ENCODE peak calls at places on chromosomes 6 and 20, in four cellular contexts. One of them, this sample, is unnamed.
A peak's percentile ranks its signal among the peaks of the same experiment; 100 is the strongest.

GRCh38 chr20:10671850-10672578 is 1.8 kb downstream of the JAG1 start:
- DNase-seq in keratinocyte: no peak
- DNase-seq in heart left ventricle: peak; percentile 89
- DNase-seq in cardiac fibroblast: peak; percentile 68
- DNase-seq in this sample: peak; percentile 37

GRCh38 chr6:72286911-72287311 is 335.0 kb upstream of the KCNQ5 start:
- DNase-seq in keratinocyte: no peak
- DNase-seq in heart left ventricle: no peak
- DNase-seq in cardiac fibroblast: peak; percentile 68
- DNase-seq in this sample: no peak

GRCh38 chr6:2748183-2748582 is 2.5 kb downstream of the MYLK4 start:
- DNase-seq in keratinocyte: no peak
- DNase-seq in heart left ventricle: no peak
- DNase-seq in cardiac fibroblast: no peak
- DNase-seq in this sample: no peak

GRCh38 chr6:13548500-13549210 is 25.7 kb upstream of the SIRT5 start:
- DNase-seq in keratinocyte: no peak
- DNase-seq in heart left ventricle: no peak
- DNase-seq in cardiac fibroblast: no peak
- DNase-seq in this sample: no peak

GRCh38 chr6:39530201-39530759 is 194.9 kb downstream of the KIF6 start:
- DNase-seq in keratinocyte: no peak
- DNase-seq in heart left ventricle: no peak
- DNase-seq in cardiac fibroblast: peak; percentile 36
- DNase-seq in this sample: no peak

GRCh38 chr6:153015094-153015645 is 12.7 kb upstream of the MTRF1L start:
- DNase-seq in keratinocyte: no peak
- DNase-seq in heart left ventricle: no peak
- DNase-seq in cardiac fibroblast: peak; percentile 40
- DNase-seq in this sample: no peak

GRCh38 chr20:478949-479429 is 16.7 kb upstream of the TBC1D20 start:
- DNase-seq in keratinocyte: peak; percentile 26
- DNase-seq in heart left ventricle: no peak
- DNase-seq in cardiac fibroblast: peak; percentile 82
- DNase-seq in this sample: no peak

GRCh38 chr20:19274412-19275015 is 62.1 kb downstream of the SLC24A3 start:
- DNase-seq in keratinocyte: no peak
- DNase-seq in heart left ventricle: peak; percentile 73
- DNase-seq in cardiac fibroblast: peak; percentile 51
- DNase-seq in this sample: no peak

GRCh38 chr6:5782783-5783567 is 223.8 kb downstream of the NRN1 start:
- DNase-seq in keratinocyte: no peak
- DNase-seq in heart left ventricle: peak; percentile 77
- DNase-seq in cardiac fibroblast: no peak
- DNase-seq in this sample: no peak

GRCh38 chr6:20881365-20881764 is 347.1 kb downstream of the CDKAL1 start:
- DNase-seq in keratinocyte: no peak
- DNase-seq in heart left ventricle: no peak
- DNase-seq in cardiac fibroblast: no peak
- DNase-seq in this sample: no peak

GRCh38 chr6:143293526-143293925 is 157.0 kb downstream of the ADAT2 start:
- DNase-seq in keratinocyte: no peak
- DNase-seq in heart left ventricle: no peak
- DNase-seq in cardiac fibroblast: no peak
- DNase-seq in this sample: no peak

GRCh38 chr6:99297415-99297814 is 52.1 kb downstream of the FAXC start:
- DNase-seq in keratinocyte: no peak
- DNase-seq in heart left ventricle: no peak
- DNase-seq in cardiac fibroblast: no peak
- DNase-seq in this sample: no peak

GRCh38 chr20:36399147-36399968 is 93.2 kb downstream of the DLGAP4 start:
- DNase-seq in keratinocyte: peak; percentile 5
- DNase-seq in heart left ventricle: no peak
- DNase-seq in cardiac fibroblast: peak; percentile 48
- DNase-seq in this sample: peak; percentile 81

GRCh38 chr6:28597217-28597835 is 71.6 kb downstream of the GPX5 start:
- DNase-seq in keratinocyte: no peak
- DNase-seq in heart left ventricle: no peak
- DNase-seq in cardiac fibroblast: peak; percentile 88
- DNase-seq in this sample: no peak

GRCh38 chr6:18154507-18155272 is at the start of gene TPMT:
- DNase-seq in keratinocyte: no peak
- DNase-seq in heart left ventricle: no peak
- DNase-seq in cardiac fibroblast: no peak
- DNase-seq in this sample: peak; percentile 98

GRCh38 chr20:6269163-6269873 is 146.5 kb upstream of the FERMT1 start:
- DNase-seq in keratinocyte: no peak
- DNase-seq in heart left ventricle: no peak
- DNase-seq in cardiac fibroblast: no peak
- DNase-seq in this sample: no peak

GRCh38 chr20:32674362-32674789 is 635 bp upstream of the C20orf203 start:
- DNase-seq in keratinocyte: no peak
- DNase-seq in heart left ventricle: no peak
- DNase-seq in cardiac fibroblast: peak; percentile 77
- DNase-seq in this sample: no peak
- TF ChIP-seq CTCF in keratinocyte: peak; percentile 81
- TF ChIP-seq CTCF in heart left ventricle: peak; percentile 67
- TF ChIP-seq CTCF in cardiac fibroblast: peak; percentile 90
- TF ChIP-seq CTCF in this sample: peak; percentile 77

GRCh38 chr6:1611572-1612385 is 2.1 kb downstream of the FOXC1 start:
- DNase-seq in keratinocyte: no peak
- DNase-seq in heart left ventricle: no peak
- DNase-seq in cardiac fibroblast: peak; percentile 44
- DNase-seq in this sample: no peak
- TF ChIP-seq CTCF in keratinocyte: no peak
- TF ChIP-seq CTCF in heart left ventricle: no peak
- TF ChIP-seq CTCF in cardiac fibroblast: no peak
- TF ChIP-seq CTCF in this sample: no peak

DNA sequence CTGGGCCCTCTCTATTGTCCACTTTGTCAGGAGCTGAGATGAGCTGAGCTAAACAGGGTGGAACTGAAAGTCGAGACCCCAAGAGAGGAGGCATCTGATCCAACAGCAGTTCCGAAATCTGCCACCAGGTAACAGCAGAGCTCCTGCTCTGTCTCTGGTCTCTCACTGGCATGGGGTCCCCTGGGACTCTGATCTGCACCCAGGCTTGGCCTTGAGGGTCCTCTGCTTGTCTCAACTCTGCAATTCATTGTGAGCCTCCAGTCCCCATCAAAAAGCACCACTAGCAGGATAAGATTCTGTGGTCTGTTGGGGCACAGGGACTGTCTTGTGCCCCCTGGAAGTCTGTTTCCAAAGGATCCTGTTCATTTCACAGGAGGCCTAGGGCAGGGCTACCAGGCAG is 62.5 kb upstream of the TOP1 start:
- DNase-seq in keratinocyte: no peak
- DNase-seq in heart left ventricle: no peak
- DNase-seq in cardiac fibroblast: peak; percentile 11
- DNase-seq in this sample: no peak
- TF ChIP-seq CTCF in keratinocyte: peak; percentile 53
- TF ChIP-seq CTCF in heart left ventricle: peak; percentile 24
- TF ChIP-seq CTCF in cardiac fibroblast: peak; percentile 40
- TF ChIP-seq CTCF in this sample: peak; percentile 63

DNA sequence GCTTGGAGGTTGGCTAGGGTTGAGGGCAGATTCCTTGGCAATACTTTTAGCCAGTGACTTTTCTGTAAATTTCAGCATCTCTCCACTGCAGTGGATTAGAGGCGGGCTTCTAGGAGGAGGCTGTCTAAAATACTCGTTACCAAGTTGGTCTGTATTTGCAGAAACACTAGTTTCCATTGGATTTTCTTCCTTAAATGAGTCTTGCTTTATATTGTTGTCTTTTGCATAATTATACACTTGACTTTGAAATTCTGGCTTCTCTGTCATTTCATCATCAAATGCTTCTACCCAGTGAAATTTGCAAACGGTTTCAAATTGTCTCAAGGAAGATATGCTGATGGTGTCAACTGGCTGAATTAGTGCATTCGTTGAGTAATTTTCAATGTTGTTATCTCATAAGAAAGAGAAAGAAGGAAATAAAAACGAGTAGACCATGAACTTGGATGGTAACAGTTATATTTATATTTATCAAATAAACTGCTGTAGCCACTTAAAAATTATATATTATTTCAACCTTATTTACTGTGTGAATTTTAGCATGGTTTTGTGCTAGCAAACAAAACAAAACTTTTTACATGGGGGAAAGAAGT is 10.8 kb downstream of the CAGE1 start:
- DNase-seq in keratinocyte: no peak
- DNase-seq in heart left ventricle: no peak
- DNase-seq in cardiac fibroblast: no peak
- DNase-seq in this sample: no peak
- TF ChIP-seq CTCF in keratinocyte: no peak
- TF ChIP-seq CTCF in heart left ventricle: no peak
- TF ChIP-seq CTCF in cardiac fibroblast: no peak
- TF ChIP-seq CTCF in this sample: no peak

GRCh38 chr6:166774770-166775169 is 147.7 kb upstream of the RPS6KA2 start:
- DNase-seq in keratinocyte: no peak
- DNase-seq in heart left ventricle: no peak
- DNase-seq in cardiac fibroblast: no peak
- DNase-seq in this sample: no peak

GRCh38 chr6:166774292-166774691 is 147.2 kb upstream of the RPS6KA2 start:
- DNase-seq in keratinocyte: no peak
- DNase-seq in heart left ventricle: no peak
- DNase-seq in cardiac fibroblast: no peak
- DNase-seq in this sample: no peak

GRCh38 chr6:166771701-166772100 is 144.7 kb upstream of the RPS6KA2 start:
- DNase-seq in keratinocyte: no peak
- DNase-seq in heart left ventricle: no peak
- DNase-seq in cardiac fibroblast: no peak
- DNase-seq in this sample: no peak

GRCh38 chr6:166770216-166771116 is 143.4 kb upstream of the RPS6KA2 start:
- DNase-seq in keratinocyte: no peak
- DNase-seq in heart left ventricle: no peak
- DNase-seq in cardiac fibroblast: no peak
- DNase-seq in this sample: no peak

GRCh38 chr6:166772518-166772917 is 145.5 kb upstream of the RPS6KA2 start:
- DNase-seq in keratinocyte: no peak
- DNase-seq in heart left ventricle: no peak
- DNase-seq in cardiac fibroblast: no peak
- DNase-seq in this sample: no peak
- TF ChIP-seq CTCF in keratinocyte: peak; percentile 24
- TF ChIP-seq CTCF in heart left ventricle: no peak
- TF ChIP-seq CTCF in cardiac fibroblast: peak; percentile 12
- TF ChIP-seq CTCF in this sample: no peak

GRCh38 chr20:56967916-56968315 is 298.5 kb downstream of the BMP7 start:
- DNase-seq in keratinocyte: no peak
- DNase-seq in heart left ventricle: no peak
- DNase-seq in cardiac fibroblast: no peak
- DNase-seq in this sample: no peak

GRCh38 chr20:56968386-56969048 is 297.9 kb downstream of the BMP7 start:
- DNase-seq in keratinocyte: no peak
- DNase-seq in heart left ventricle: no peak
- DNase-seq in cardiac fibroblast: no peak
- DNase-seq in this sample: no peak

DNA sequence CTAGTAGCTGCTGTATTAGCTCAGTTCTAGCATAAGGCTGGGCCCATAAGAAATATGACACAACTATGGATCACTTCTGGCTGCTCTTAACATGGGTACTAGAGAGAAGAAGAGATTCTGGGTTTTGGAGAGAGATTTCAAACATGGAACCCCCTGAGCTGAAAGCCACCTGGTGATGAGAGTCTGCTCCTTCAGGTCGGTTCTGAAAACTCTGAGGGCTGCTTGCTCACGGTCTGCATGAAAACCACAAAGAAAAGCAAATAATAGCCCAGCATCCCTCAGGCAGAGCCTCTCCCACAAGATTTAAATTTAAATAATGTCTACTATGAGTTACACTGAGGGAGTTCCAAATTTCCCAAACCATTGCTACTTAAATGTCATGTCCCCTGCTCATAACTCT is 301.6 kb downstream of the BMP7 start:
- DNase-seq in keratinocyte: no peak
- DNase-seq in heart left ventricle: no peak
- DNase-seq in cardiac fibroblast: no peak
- DNase-seq in this sample: no peak
- TF ChIP-seq CTCF in keratinocyte: no peak
- TF ChIP-seq CTCF in heart left ventricle: no peak
- TF ChIP-seq CTCF in cardiac fibroblast: no peak
- TF ChIP-seq CTCF in this sample: no peak

GRCh38 chr20:59708326-59708725 is 104.0 kb downstream of the PHACTR3 start:
- DNase-seq in keratinocyte: no peak
- DNase-seq in heart left ventricle: no peak
- DNase-seq in cardiac fibroblast: no peak
- DNase-seq in this sample: no peak

GRCh38 chr20:59703046-59703445 is 98.7 kb downstream of the PHACTR3 start:
- DNase-seq in keratinocyte: no peak
- DNase-seq in heart left ventricle: no peak
- DNase-seq in cardiac fibroblast: no peak
- DNase-seq in this sample: no peak

GRCh38 chr20:59709636-59710035 is 105.3 kb downstream of the PHACTR3 start:
- DNase-seq in keratinocyte: no peak
- DNase-seq in heart left ventricle: no peak
- DNase-seq in cardiac fibroblast: no peak
- DNase-seq in this sample: no peak

GRCh38 chr20:59706106-59706693 is 101.9 kb downstream of the PHACTR3 start:
- DNase-seq in keratinocyte: no peak
- DNase-seq in heart left ventricle: no peak
- DNase-seq in cardiac fibroblast: no peak
- DNase-seq in this sample: no peak

DNA sequence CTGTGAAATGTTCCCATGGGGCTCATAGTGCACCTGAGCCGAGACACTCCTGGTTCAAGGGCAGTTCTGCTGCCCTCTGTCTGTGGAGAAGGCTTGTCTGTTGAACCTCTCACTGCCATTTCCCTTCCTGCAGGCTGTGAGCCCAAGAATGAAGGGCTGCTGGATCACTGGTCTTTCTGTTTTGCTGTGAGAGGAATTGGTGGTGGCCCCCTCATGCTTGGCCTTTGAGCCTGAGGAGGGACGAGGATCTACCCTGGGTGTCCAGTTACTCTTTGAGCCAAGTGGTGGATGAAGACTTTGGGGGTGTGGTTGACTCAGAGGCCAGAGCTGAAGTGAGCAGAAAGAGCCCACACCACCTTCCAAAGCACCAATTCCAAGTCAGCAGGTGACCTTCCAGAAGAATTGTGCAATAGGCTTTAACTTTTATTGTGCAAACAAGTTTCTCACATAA is 101.3 kb downstream of the PHACTR3 start:
- DNase-seq in keratinocyte: no peak
- DNase-seq in heart left ventricle: no peak
- DNase-seq in cardiac fibroblast: no peak
- DNase-seq in this sample: no peak
- TF ChIP-seq CTCF in keratinocyte: no peak
- TF ChIP-seq CTCF in heart left ventricle: no peak
- TF ChIP-seq CTCF in cardiac fibroblast: no peak
- TF ChIP-seq CTCF in this sample: no peak

GRCh38 chr6:46961248-46961647 is 39.5 kb upstream of the ADGRF5 start:
- DNase-seq in keratinocyte: no peak
- DNase-seq in heart left ventricle: no peak
- DNase-seq in cardiac fibroblast: no peak
- DNase-seq in this sample: no peak
- TF ChIP-seq CTCF in keratinocyte: no peak
- TF ChIP-seq CTCF in heart left ventricle: no peak
- TF ChIP-seq CTCF in cardiac fibroblast: no peak
- TF ChIP-seq CTCF in this sample: no peak

DNA sequence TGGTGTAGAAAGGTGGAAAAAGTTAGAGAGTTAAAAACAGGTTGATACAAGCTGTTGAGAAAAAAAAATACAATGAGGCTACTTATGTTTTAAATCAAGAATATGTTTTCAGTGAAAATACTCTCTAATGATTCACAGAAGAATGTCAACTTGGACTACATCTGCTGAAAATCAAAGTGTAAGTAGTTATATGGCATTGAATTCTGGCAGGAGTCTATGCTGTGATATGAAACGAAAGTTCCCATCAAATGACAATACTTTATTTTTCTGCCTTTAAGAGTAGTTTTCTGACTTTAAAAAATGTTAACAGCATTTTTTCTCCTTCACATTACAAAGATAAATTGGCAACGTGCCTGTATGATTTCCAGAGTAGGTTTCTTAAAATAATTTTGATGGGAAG is 158.3 kb downstream of the EYA4 start:
- DNase-seq in keratinocyte: no peak
- DNase-seq in heart left ventricle: no peak
- DNase-seq in cardiac fibroblast: no peak
- DNase-seq in this sample: no peak
- TF ChIP-seq CTCF in keratinocyte: no peak
- TF ChIP-seq CTCF in heart left ventricle: no peak
- TF ChIP-seq CTCF in cardiac fibroblast: no peak
- TF ChIP-seq CTCF in this sample: no peak